ENCODE peak calls at places on chromosomes 11 and 22, in nine cellular contexts. L, R, E, U, V, B, S, A and Z are unnamed samples.

GRCh38 chr22:49281467-49282340 is 546.0 kb downstream of the BRD1 start:
- DNase-seq in A (no peak), S (no peak), B (no peak), V (peak; percentile 20), U (no peak), E (no peak), L (no peak), R (no peak), Z (no peak)

GRCh38 chr11:10838083-10838482 is 19.8 kb downstream of the ZBED5 start:
- DNase-seq in R (no peak), E (no peak), B (no peak), U (no peak), L (no peak), A (no peak), V (no peak), S (no peak), Z (no peak)

GRCh38 chr11:79458712-79459111 is 17.9 kb upstream of the TENM4 start:
- DNase-seq in V (no peak), U (no peak), E (no peak), A (no peak), R (no peak), S (no peak), B (no peak), L (no peak), Z (no peak)

GRCh38 chr11:126719740-126720139 is 280.8 kb downstream of the KIRREL3 start:
- DNase-seq in A (no peak), S (no peak), L (no peak), R (no peak), U (no peak), V (no peak), B (no peak), E (no peak), Z (no peak)

GRCh38 chr22:21917206-21917958 is 35.3 kb downstream of the PPM1F start:
- DNase-seq in V (peak; percentile 48), S (no peak), U (peak; percentile 64), L (no peak), E (no peak), R (no peak), A (no peak), B (no peak), Z (peak; percentile 37)

GRCh38 chr11:45079075-45079444 is 67.4 kb upstream of the PRDM11 start:
- DNase-seq in L (no peak), R (no peak), U (no peak), A (no peak), S (no peak), V (no peak), B (no peak), E (no peak), Z (peak; percentile 31)

GRCh38 chr11:80285076-80285790 is 844.4 kb upstream of the TENM4 start:
- DNase-seq in L (peak; percentile 5), S (no peak), B (no peak), R (no peak), U (peak; percentile 3), A (no peak), V (no peak), E (peak; percentile 47), Z (no peak)

GRCh38 chr11:4577761-4578160 is 3.8 kb upstream of the OR52I2 start:
- DNase-seq in S (no peak), L (no peak), E (no peak), U (no peak), A (no peak), B (no peak), R (no peak), V (no peak), Z (no peak)

GRCh38 chr11:78740175-78741161 is 165.8 kb upstream of the NARS2 start:
- DNase-seq in U (no peak), A (no peak), L (no peak), R (no peak), E (no peak), V (no peak), B (no peak), S (no peak), Z (no peak)

GRCh38 chr22:48084749-48085090 is 1322.3 kb downstream of the TBC1D22A start:
- DNase-seq in E (no peak), V (no peak), L (no peak), R (no peak), B (no peak), A (no peak), S (no peak), U (no peak), Z (no peak)

GRCh38 chr22:26066534-26066933 is 102.7 kb upstream of the SEZ6L start:
- DNase-seq in L (no peak), S (no peak), R (no peak), E (no peak), U (no peak), A (no peak), B (no peak), V (no peak), Z (no peak)

GRCh38 chr22:24699861-24700260 is 74.7 kb downstream of the PIWIL3 start:
- DNase-seq in L (no peak), V (no peak), R (no peak), A (no peak), B (no peak), S (no peak), E (no peak), U (no peak), Z (no peak)

GRCh38 chr11:92911478-92911877 is 58.0 kb upstream of the MTNR1B start:
- DNase-seq in L (no peak), V (no peak), U (no peak), R (no peak), S (no peak), B (no peak), A (no peak), E (no peak), Z (no peak)

GRCh38 chr11:65912840-65913239 is 6.0 kb downstream of the C11orf68 start:
- DNase-seq in B (no peak), U (peak; percentile 52), L (peak; percentile 68), E (peak; percentile 91), S (no peak), V (no peak), R (no peak), A (no peak), Z (peak; percentile 34)
- H3K4me3 ChIP-seq in B (no peak overlapping the region), U (no peak overlapping the region), L (no peak overlapping the region), E (no peak overlapping the region), S (no peak overlapping the region), V (no peak overlapping the region), R (no peak overlapping the region), A (no peak overlapping the region), Z (no peak overlapping the region)

GRCh38 chr11:131514062-131514461 is 143.6 kb downstream of the NTM start:
- DNase-seq in B (no peak), S (no peak), V (no peak), L (no peak), R (no peak), A (no peak), U (no peak), E (no peak), Z (no peak)

GRCh38 chr11:131510662-131511061 is 140.2 kb downstream of the NTM start:
- DNase-seq in E (no peak), U (no peak), S (no peak), R (no peak), A (no peak), V (no peak), B (no peak), L (no peak), Z (no peak)

GRCh38 chr11:131512228-131512627 is 141.8 kb downstream of the NTM start:
- DNase-seq in B (no peak), E (no peak), V (no peak), R (no peak), A (no peak), U (no peak), S (no peak), L (no peak), Z (no peak)

GRCh38 chr11:131506376-131506775 is 136.0 kb downstream of the NTM start:
- DNase-seq in U (no peak), L (no peak), R (no peak), E (no peak), S (no peak), V (no peak), B (no peak), A (no peak), Z (no peak)

DNA sequence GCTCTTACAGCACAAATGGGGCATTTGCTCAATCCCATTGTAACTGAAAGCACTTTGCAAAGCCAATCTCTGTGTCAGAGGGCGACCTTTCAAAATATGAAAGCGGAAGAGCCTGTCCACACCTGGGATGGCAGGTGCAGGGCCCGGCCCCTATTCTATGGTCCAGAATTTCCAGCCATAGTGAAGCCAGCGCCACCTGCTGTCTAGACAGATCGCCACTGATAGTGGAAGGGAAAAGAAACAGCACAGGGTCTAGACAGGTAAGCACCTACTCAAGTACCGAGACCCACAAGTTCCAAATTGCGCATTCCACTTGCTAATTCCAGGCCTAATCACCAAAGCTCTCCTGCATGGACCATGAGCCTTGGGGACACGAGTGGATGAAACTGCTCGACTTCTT is 141.4 kb downstream of the NTM start:
- DNase-seq in E (no peak), L (peak; percentile 2), U (peak; percentile 12), S (no peak), B (no peak), R (no peak), V (peak; percentile 36), A (no peak), Z (no peak)
- TF ChIP-seq CTCF in E (peak; percentile 43), L (peak; percentile 49), U (no peak), S (peak; percentile 41), B (no peak), R (no peak), V (peak; percentile 51), A (peak; percentile 69), Z (peak; percentile 22)

DNA sequence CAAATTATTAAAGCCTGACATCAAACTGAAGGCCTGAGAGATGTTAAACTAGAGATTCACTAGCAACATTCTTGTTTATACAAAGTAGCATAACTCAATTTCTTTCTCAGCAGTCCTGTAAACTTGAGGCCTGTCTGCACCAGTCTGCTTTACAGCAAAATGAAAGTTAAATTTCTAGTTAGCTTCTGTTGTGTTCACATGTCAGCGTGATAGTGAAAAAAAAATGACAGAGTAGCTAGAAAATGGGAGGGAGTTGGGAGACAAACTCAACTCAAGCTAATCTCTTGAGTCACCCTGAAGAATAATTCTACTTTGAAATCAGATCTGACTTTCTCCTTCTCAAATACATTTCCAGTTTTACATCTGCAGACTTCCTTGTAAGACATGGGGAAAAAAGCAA is 6.5 kb downstream of the RBFOX2 start:
- DNase-seq in U (peak; percentile 59), A (no peak), V (no peak), E (peak; percentile 90), S (no peak), B (no peak), L (peak; percentile 61), R (no peak), Z (peak; percentile 41)
- H3K4me3 ChIP-seq in U (no peak overlapping the region), A (no peak overlapping the region), V (no peak overlapping the region), E (peak overlapping the region; percentile 17), S (no peak overlapping the region), B (no peak overlapping the region), L (no peak overlapping the region), R (peak overlapping the region; percentile 15), Z (no peak overlapping the region)

DNA sequence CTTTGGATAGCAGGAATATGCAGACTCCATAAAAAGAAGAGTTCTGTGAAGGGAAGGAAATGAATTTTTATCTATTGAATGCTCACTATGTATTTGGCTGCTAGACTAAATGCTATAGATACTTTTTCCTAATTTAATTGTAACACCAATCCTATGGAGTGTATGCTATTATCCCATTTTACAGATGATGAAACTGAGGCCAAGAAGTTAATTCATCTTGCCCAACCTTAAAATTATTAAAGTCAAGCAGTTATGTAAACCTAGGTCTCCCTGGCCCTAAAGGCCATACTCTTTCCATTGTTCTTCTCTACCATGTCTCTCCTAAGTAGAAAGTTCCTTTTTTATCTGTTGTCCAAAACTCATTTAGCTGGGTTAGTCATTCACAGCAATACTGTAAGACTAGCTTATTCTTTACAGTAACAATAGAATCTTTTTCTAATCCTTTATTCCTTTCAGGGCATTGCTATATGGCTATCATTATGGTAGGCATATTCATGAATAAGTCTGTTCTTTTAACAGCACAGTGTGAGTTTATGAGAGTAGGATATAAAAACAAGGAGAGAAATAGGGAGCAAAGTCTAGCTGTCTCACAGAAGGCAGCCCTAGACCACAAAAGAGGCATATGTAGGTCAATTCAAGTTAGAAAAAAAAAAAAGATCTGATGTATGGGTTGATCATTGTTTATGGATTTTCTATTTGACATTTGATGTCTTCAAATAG is 50.5 kb downstream of the MAML2 start:
- DNase-seq in V (no peak), E (no peak), S (no peak), R (no peak), L (no peak), A (no peak), B (no peak), U (no peak), Z (no peak)
- TF ChIP-seq CTCF in V (no peak), E (no peak), S (no peak), R (no peak), L (no peak), A (no peak), B (no peak), U (no peak), Z (no peak)